ENCODE peak calls at places on chromosome 1, in seven cellular contexts. One of them, this sample, is unnamed.

GRCh38 chr1:204255225-204255624 is 41.4 kb upstream of the GOLT1A start:
- DNase-seq in BJ: no peak
- DNase-seq in NCI-H2029 treated with DMSO at 0.1 percent for 48 hours: no peak
- DNase-seq in iPS-NIHi11: peak; percentile 53
- DNase-seq in activated T-cell treated with anti-CD3 and anti-CD28 coated beads for 1 hour: no peak
- DNase-seq in RCC 7860: no peak
- DNase-seq in HTR-8/SVneo: no peak
- DNase-seq in this sample: no peak

GRCh38 chr1:157431751-157432150 is 120.6 kb downstream of the FCRL5 start:
- DNase-seq in HTR-8/SVneo: no peak
- DNase-seq in RCC 7860: peak; percentile 59
- DNase-seq in iPS-NIHi11: no peak
- DNase-seq in NCI-H2029 treated with DMSO at 0.1 percent for 48 hours: no peak
- DNase-seq in activated T-cell treated with anti-CD3 and anti-CD28 coated beads for 1 hour: no peak
- DNase-seq in BJ: no peak
- DNase-seq in this sample: peak; percentile 5

GRCh38 chr1:234699795-234700665 is 90.1 kb upstream of the IRF2BP2 start:
- DNase-seq in BJ: peak; percentile 23
- DNase-seq in HTR-8/SVneo: peak; percentile 74
- DNase-seq in NCI-H2029 treated with DMSO at 0.1 percent for 48 hours: no peak
- DNase-seq in RCC 7860: peak; percentile 56
- DNase-seq in iPS-NIHi11: no peak
- DNase-seq in activated T-cell treated with anti-CD3 and anti-CD28 coated beads for 1 hour: no peak
- DNase-seq in this sample: no peak

GRCh38 chr1:12182410-12182946 is 15.7 kb downstream of the TNFRSF1B start:
- DNase-seq in HTR-8/SVneo: no peak
- DNase-seq in NCI-H2029 treated with DMSO at 0.1 percent for 48 hours: no peak
- DNase-seq in BJ: no peak
- DNase-seq in RCC 7860: no peak
- DNase-seq in activated T-cell treated with anti-CD3 and anti-CD28 coated beads for 1 hour: no peak
- DNase-seq in iPS-NIHi11: no peak
- DNase-seq in this sample: no peak

GRCh38 chr1:22978299-22978698 is 5.6 kb upstream of the LACTBL1 start:
- DNase-seq in NCI-H2029 treated with DMSO at 0.1 percent for 48 hours: no peak
- DNase-seq in BJ: no peak
- DNase-seq in RCC 7860: peak; percentile 52
- DNase-seq in HTR-8/SVneo: peak; percentile 47
- DNase-seq in iPS-NIHi11: no peak
- DNase-seq in activated T-cell treated with anti-CD3 and anti-CD28 coated beads for 1 hour: no peak
- DNase-seq in this sample: no peak

GRCh38 chr1:110596312-110596711 is 9.8 kb downstream of the KCNA2 start:
- DNase-seq in HTR-8/SVneo: no peak
- DNase-seq in iPS-NIHi11: no peak
- DNase-seq in RCC 7860: no peak
- DNase-seq in activated T-cell treated with anti-CD3 and anti-CD28 coated beads for 1 hour: no peak
- DNase-seq in NCI-H2029 treated with DMSO at 0.1 percent for 48 hours: no peak
- DNase-seq in BJ: no peak
- DNase-seq in this sample: no peak

GRCh38 chr1:155871390-155871789 is 12.0 kb downstream of the SYT11 start:
- DNase-seq in HTR-8/SVneo: no peak
- DNase-seq in iPS-NIHi11: no peak
- DNase-seq in RCC 7860: no peak
- DNase-seq in BJ: no peak
- DNase-seq in activated T-cell treated with anti-CD3 and anti-CD28 coated beads for 1 hour: no peak
- DNase-seq in NCI-H2029 treated with DMSO at 0.1 percent for 48 hours: peak; percentile 25
- DNase-seq in this sample: no peak

GRCh38 chr1:22255341-22256212 is 112.7 kb upstream of the WNT4 start:
- DNase-seq in activated T-cell treated with anti-CD3 and anti-CD28 coated beads for 1 hour: no peak
- DNase-seq in iPS-NIHi11: no peak
- DNase-seq in HTR-8/SVneo: no peak
- DNase-seq in RCC 7860: peak; percentile 25
- DNase-seq in NCI-H2029 treated with DMSO at 0.1 percent for 48 hours: no peak
- DNase-seq in BJ: no peak
- DNase-seq in this sample: no peak

GRCh38 chr1:31414692-31415370 is 1.8 kb downstream of the SERINC2 start:
- DNase-seq in HTR-8/SVneo: no peak
- DNase-seq in activated T-cell treated with anti-CD3 and anti-CD28 coated beads for 1 hour: no peak
- DNase-seq in NCI-H2029 treated with DMSO at 0.1 percent for 48 hours: no peak
- DNase-seq in iPS-NIHi11: no peak
- DNase-seq in RCC 7860: no peak
- DNase-seq in BJ: no peak
- DNase-seq in this sample: no peak

This sample was measured in GM04503.